ENCODE peak calls at places on chromosomes 2 and 18, in seven cellular contexts. S is OCI-LY7; Y is CD4-positive, alpha-beta T cell; M is astrocyte of the spinal cord; J is omental fat pad; X is upper lobe of right lung; U is heart left ventricle. H is an unnamed sample.

GRCh38 chr2:46874236-46874929 is 41.2 kb downstream of the MCFD2 start:
- DNase-seq in X (peak), S (no peak), J (no peak), M (no peak), Y (no peak), U (peak), H (no peak)

GRCh38 chr2:37802899-37803379 is 122.1 kb upstream of the RMDN2 start:
- DNase-seq in Y (no peak), J (no peak), S (no peak), X (no peak), U (no peak), M (peak), H (no peak)

GRCh38 chr2:188378551-188378950 is 86.9 kb downstream of the GULP1 start:
- DNase-seq in M (no peak), S (no peak), X (no peak), U (no peak), J (no peak), Y (no peak), H (no peak)

GRCh38 chr2:57802243-57802642 is 244.4 kb upstream of the VRK2 start:
- DNase-seq in U (no peak), M (no peak), X (no peak), Y (no peak), J (no peak), S (no peak), H (no peak)

GRCh38 chr18:10113156-10114022 is 199.6 kb downstream of the VAPA start:
- DNase-seq in J (no peak), U (no peak), X (no peak), Y (no peak), M (no peak), S (no peak), H (no peak)

GRCh38 chr2:74778381-74779371 is 55.3 kb upstream of the HK2 start:
- DNase-seq in Y (no peak), U (no peak), X (no peak), M (no peak), S (no peak), J (no peak), H (no peak)

GRCh38 chr2:214103199-214104001 is 307.5 kb upstream of the VWC2L start:
- DNase-seq in J (no peak), Y (no peak), X (no peak), U (no peak), S (no peak), M (peak), H (no peak)

GRCh38 chr2:177799531-177799930 is 273.0 kb downstream of the PDE11A start:
- DNase-seq in Y (no peak), U (no peak), J (no peak), M (no peak), S (peak), X (no peak), H (no peak)

GRCh38 chr2:230905448-230906430 is 19.3 kb downstream of the GPR55 start:
- DNase-seq in X (peak), Y (peak), M (peak), U (peak), S (no peak), J (no peak), H (peak)

GRCh38 chr18:36376361-36376760 is 78.8 kb downstream of the FHOD3 start:
- DNase-seq in X (no peak), J (no peak), U (no peak), S (no peak), M (no peak), Y (no peak), H (no peak)

GRCh38 chr2:98157557-98157956 is 70.6 kb downstream of the VWA3B start:
- DNase-seq in U (no peak), X (no peak), M (no peak), Y (no peak), J (no peak), S (peak), H (no peak)

GRCh38 chr2:139925903-139926302 is 1145.7 kb upstream of the NXPH2 start:
- DNase-seq in J (no peak), Y (no peak), S (no peak), X (no peak), M (no peak), U (no peak), H (no peak)

GRCh38 chr2:85472265-85472664 is 53.8 kb downstream of the SH2D6 start:
- DNase-seq in X (no peak), U (no peak), M (no peak), J (no peak), S (no peak), Y (no peak), H (no peak)

GRCh38 chr2:10580170-10580539 is 109.6 kb downstream of the NOL10 start:
- DNase-seq in J (no peak), Y (no peak), M (no peak), X (no peak), S (no peak), U (no peak), H (no peak)

GRCh38 chr2:240325006-240325653 is 110.3 kb upstream of the GPC1 start:
- DNase-seq in X (no peak), J (no peak), S (no peak), Y (no peak), U (no peak), M (no peak), H (no peak)

GRCh38 chr2:230947235-230947576 is 22.2 kb upstream of the GPR55 start:
- DNase-seq in U (no peak), Y (no peak), X (no peak), M (no peak), J (no peak), S (no peak), H (no peak)

GRCh38 chr2:32838418-32838817 is 108.3 kb upstream of the LTBP1 start:
- DNase-seq in X (no peak), U (no peak), Y (no peak), S (peak), J (no peak), M (no peak), H (no peak)

GRCh38 chr2:45681675-45682074 is 30.2 kb downstream of the PRKCE start:
- DNase-seq in J (no peak), U (no peak), S (no peak), Y (no peak), X (no peak), M (peak), H (peak)

GRCh38 chr2:238926761-238927611 is 79.1 kb downstream of the TWIST2 start:
- DNase-seq in M (no peak), X (no peak), J (no peak), U (no peak), S (no peak), Y (no peak), H (no peak)

GRCh38 chr2:57217013-57217412 is 829.6 kb upstream of the VRK2 start:
- DNase-seq in U (no peak), Y (no peak), S (no peak), X (no peak), M (no peak), J (no peak), H (no peak)

GRCh38 chr2:163943403-163944356 is 207.9 kb upstream of the FIGN start:
- DNase-seq in M (no peak), S (no peak), J (no peak), Y (no peak), X (no peak), U (no peak), H (no peak)

GRCh38 chr18:61894751-61895524 is 2.1 kb upstream of the RNF152 start:
- DNase-seq in Y (no peak), M (no peak), X (no peak), S (no peak), J (no peak), U (no peak), H (no peak)

GRCh38 chr2:199631129-199631528 is 173.4 kb upstream of the SATB2 start:
- DNase-seq in M (no peak), S (no peak), X (no peak), J (no peak), Y (no peak), U (no peak), H (no peak)

GRCh38 chr2:120441744-120442471 is 96.0 kb downstream of the INHBB start:
- DNase-seq in U (no peak), M (peak), X (peak), Y (no peak), J (no peak), S (no peak), H (no peak)

GRCh38 chr2:217297096-217297495 is 437.2 kb upstream of the TNP1 start:
- DNase-seq in S (no peak), Y (no peak), U (no peak), X (no peak), M (no peak), J (no peak), H (no peak)

GRCh38 chr2:242075163-242075562 is 205.6 kb downstream of the RTP5 start:
- DNase-seq in S (no peak), M (peak), J (no peak), X (no peak), U (no peak), Y (no peak), H (no peak)

GRCh38 chr18:63705401-63705800 is 2.6 kb downstream of the SERPINB11 start:
- DNase-seq in U (no peak), X (no peak), Y (no peak), S (no peak), M (no peak), J (no peak), H (no peak)

GRCh38 chr18:63707816-63708215 is 5.1 kb downstream of the SERPINB11 start:
- DNase-seq in Y (no peak), U (no peak), M (no peak), J (no peak), S (no peak), X (no peak), H (no peak)

GRCh38 chr18:63702660-63703059 is at the start of gene SERPINB11:
- DNase-seq in X (no peak), S (no peak), Y (no peak), U (no peak), M (no peak), J (no peak), H (no peak)

GRCh38 chr18:63708650-63709049 is 5.9 kb downstream of the SERPINB11 start:
- DNase-seq in S (no peak), M (peak), Y (no peak), X (no peak), U (no peak), J (no peak), H (no peak)
- TF ChIP-seq CTCF in S (no peak), M (no peak), Y (no peak), X (no peak), U (no peak), J (no peak), H (no peak)

GRCh38 chr18:52694804-52695203 is 354.8 kb downstream of the DCC start:
- DNase-seq in Y (no peak), J (no peak), M (peak), S (peak), U (no peak), X (no peak), H (no peak)
- TF ChIP-seq CTCF in Y (no peak), J (no peak), M (peak), S (peak), U (no peak), X (peak), H (no peak)

DNA sequence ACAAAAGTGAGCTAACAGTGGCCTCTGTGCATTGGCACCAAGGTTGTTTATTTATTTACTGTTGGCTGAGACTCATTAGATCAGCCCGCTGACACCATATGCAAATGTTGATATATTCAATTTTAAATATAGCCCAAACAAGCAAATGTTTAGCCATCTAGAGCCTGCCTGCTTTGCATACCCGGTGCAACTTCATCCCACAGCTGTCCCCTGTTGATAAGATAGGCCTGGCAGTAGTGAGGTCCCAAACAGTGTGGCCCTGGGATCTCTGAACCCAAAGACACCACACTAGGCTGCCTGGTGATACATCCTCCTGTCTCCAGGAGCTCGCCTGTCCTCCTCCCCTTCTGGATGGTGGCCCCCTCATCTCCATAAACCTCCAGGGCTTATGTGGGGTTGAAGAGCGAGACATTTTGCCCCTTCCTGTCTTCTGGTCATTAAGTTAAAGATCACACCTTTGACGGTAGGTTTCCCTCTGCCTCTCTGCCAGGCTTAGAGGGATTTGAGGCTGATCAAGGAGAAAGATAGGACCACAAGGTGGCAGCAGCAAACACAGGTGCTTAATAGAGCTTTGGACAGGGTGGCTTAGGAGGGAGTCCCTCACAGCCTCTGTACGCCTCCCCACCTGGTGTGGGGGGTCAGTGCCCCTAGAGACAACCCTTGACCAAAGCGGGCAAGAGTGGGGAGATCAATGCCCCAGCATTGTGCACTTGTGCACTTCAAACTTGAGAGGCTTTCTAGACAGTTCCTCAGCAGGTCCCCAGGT is 23.7 kb upstream of the MYO5B start:
- DNase-seq in M (peak), Y (no peak), X (no peak), J (no peak), S (peak), U (no peak), H (no peak)
- TF ChIP-seq CTCF in M (peak), Y (no peak), X (peak), J (no peak), S (peak), U (peak), H (no peak)

GRCh38 chr18:78448106-78448505 is 531.5 kb upstream of the SALL3 start:
- DNase-seq in J (no peak), M (no peak), X (no peak), S (peak), U (no peak), Y (no peak), H (no peak)
- TF ChIP-seq CTCF in J (no peak), M (no peak), X (no peak), S (peak), U (no peak), Y (no peak), H (no peak)

DNA sequence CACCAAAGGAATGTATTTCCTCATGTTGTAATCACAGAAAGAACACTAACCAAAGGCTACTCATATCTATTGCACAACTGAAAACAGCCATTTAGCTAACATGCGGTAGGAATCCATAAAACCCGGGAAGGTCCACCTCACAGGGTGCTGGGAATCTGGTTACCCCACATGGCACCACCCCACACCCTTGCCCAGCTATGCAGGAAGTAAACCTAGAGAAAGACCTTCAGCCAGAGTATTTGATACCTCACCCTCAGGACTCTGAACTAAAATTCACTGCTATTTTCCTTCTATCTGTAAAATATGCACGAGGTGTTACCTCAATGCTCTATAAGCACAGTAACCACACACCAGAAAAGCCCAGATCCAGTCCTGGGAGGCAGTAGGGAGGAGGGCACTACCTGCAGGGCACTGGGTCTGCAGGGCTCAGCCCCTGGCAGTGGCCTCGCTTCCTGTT is 45.8 kb downstream of the PTPN2 start:
- DNase-seq in Y (no peak), M (peak), S (peak), J (peak), X (peak), U (no peak), H (no peak)
- TF ChIP-seq CTCF in Y (no peak), M (no peak), S (no peak), J (no peak), X (no peak), U (no peak), H (no peak)

GRCh38 chr18:7224198-7224597 is 6.7 kb upstream of the LRRC30 start:
- DNase-seq in U (no peak), J (no peak), X (no peak), S (no peak), Y (no peak), M (no peak), H (no peak)
- TF ChIP-seq CTCF in U (no peak), J (no peak), X (no peak), S (no peak), Y (no peak), M (no peak), H (no peak)

DNA sequence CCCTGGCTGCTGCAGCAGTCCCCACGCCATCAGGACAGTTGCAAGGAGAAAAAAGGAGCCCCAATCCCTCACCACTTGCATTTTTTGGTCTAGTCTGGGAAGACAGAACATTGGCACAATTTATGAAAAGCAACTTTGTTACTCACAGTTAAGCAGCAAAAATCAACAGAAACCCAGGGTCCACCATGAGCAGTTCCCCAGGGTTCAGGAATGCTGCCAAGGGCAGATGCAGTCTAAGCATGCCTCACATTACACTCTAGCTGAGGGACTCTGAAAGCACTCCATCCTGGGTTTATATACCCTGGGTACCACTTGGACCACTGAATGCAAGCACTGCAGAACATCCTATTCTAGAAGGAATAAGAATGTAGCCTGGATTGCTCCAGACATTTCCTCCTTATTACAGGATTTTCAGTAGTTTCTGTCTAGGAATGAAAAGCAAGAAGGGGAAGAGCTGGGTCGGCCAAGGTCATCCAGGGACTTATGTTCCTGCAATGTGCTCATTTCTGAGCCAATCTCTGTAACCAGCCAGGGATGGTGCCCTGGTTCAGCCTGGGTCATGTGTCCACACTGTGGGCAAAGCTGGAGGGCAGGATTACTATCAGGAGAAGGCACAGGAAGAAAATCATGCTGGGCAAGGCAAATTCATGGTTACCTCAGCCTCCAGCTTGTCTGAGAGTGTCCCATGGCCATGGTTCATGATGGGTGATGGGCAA is 19.5 kb upstream of the TMEM163 start:
- DNase-seq in X (no peak), J (no peak), Y (no peak), S (no peak), U (no peak), M (peak), H (no peak)
- TF ChIP-seq CTCF in X (no peak), J (no peak), Y (no peak), S (no peak), U (no peak), M (no peak), H (no peak)

DNA sequence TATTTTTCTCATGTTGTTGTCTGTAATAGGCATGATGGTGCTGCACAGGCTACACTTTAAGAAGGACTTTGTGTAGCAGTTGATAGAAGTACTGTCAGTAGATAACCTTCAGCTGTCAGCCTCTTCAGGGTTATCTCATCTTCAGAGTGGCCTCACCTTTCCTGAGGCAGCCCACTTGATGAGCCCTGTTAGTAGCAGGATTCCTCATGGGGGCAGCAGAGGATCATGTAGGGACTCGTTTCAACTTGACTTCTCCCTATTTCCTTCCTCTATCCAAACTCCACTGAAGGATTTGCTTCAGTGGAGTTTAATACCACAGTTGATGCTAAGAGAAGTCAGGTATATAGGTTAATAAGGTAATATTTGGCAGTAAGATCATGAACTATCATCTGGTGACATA is 530.3 kb upstream of the FSIP2 start:
- DNase-seq in J (no peak), S (peak), U (no peak), M (peak), X (no peak), Y (no peak), H (no peak)
- TF ChIP-seq CTCF in J (no peak), S (peak), U (peak), M (peak), X (no peak), Y (no peak), H (no peak)

GRCh38 chr2:170377469-170378207 is 199.7 kb downstream of the MYO3B start:
- DNase-seq in X (no peak), U (no peak), M (no peak), J (no peak), S (no peak), Y (no peak), H (no peak)
- TF ChIP-seq CTCF in X (peak), U (no peak), M (no peak), J (no peak), S (peak), Y (no peak), H (no peak)

GRCh38 chr2:204026294-204026693 is 89.7 kb downstream of the ICOS start:
- DNase-seq in J (no peak), X (no peak), Y (no peak), M (no peak), U (no peak), S (peak), H (no peak)
- TF ChIP-seq CTCF in J (no peak), X (peak), Y (no peak), M (peak), U (no peak), S (peak), H (peak)